ENCODE peak calls at places on chromosomes 13 and 19, in seven cellular contexts. R is sigmoid colon, X is psoas muscle, B is cardiac muscle cell, W is cardiac fibroblast, N is AG04450, F is GM23248. T is an unnamed sample.

GRCh38 chr13:29465741-29466293 is 129.7 kb downstream of the SLC7A1 start:
- DNase-seq in B (peak; percentile 32), R (peak; percentile 81), W (peak; percentile 56), N (peak; percentile 34), F (peak; percentile 65), X (no peak), T (peak; percentile 54)

GRCh38 chr13:94708971-94709614 is 3.3 kb downstream of the SOX21 start:
- DNase-seq in R (no peak), F (no peak), N (no peak), B (no peak), W (no peak), X (no peak), T (no peak)

GRCh38 chr19:4140237-4140711 is 13.2 kb upstream of the CREB3L3 start:
- DNase-seq in X (no peak), F (peak; percentile 88), R (no peak), N (peak; percentile 44), B (peak; percentile 79), W (peak; percentile 77), T (peak; percentile 79)

GRCh38 chr13:44300895-44301638 is 72.6 kb upstream of the SERP2 start:
- DNase-seq in W (peak; percentile 90), B (peak; percentile 56), N (no peak), R (peak; percentile 75), X (peak; percentile 78), F (peak; percentile 59), T (peak; percentile 77)

GRCh38 chr19:49635530-49636229 is 4.3 kb downstream of the RRAS start:
- DNase-seq in W (no peak), F (peak; percentile 43), N (no peak), B (no peak), X (no peak), R (no peak), T (no peak)

GRCh38 chr13:90302113-90302512 is 1045.4 kb upstream of the MIR17HG start:
- DNase-seq in F (peak; percentile 78), W (peak; percentile 55), N (no peak), R (no peak), X (no peak), B (no peak), T (peak; percentile 64)

GRCh38 chr13:39263033-39263432 is 224.8 kb downstream of the NHLRC3 start:
- DNase-seq in X (no peak), R (no peak), B (peak; percentile 58), F (peak; percentile 49), W (peak; percentile 63), N (no peak), T (peak; percentile 39)

GRCh38 chr19:13408889-13409518 is 97.3 kb downstream of the CACNA1A start:
- DNase-seq in B (no peak), R (no peak), N (no peak), W (no peak), X (no peak), F (no peak), T (no peak)

GRCh38 chr13:59112375-59112774 is 1051.4 kb downstream of the DIAPH3 start:
- DNase-seq in B (no peak), X (no peak), W (peak; percentile 98), R (peak; percentile 63), F (peak; percentile 36), N (peak; percentile 90), T (peak; percentile 98)

GRCh38 chr13:100581030-100581429 is 7.6 kb downstream of the GGACT start:
- DNase-seq in R (no peak), N (no peak), B (no peak), X (no peak), W (no peak), F (no peak), T (no peak)

GRCh38 chr19:584240-585001 is 5.3 kb upstream of the HCN2 start:
- DNase-seq in X (peak; percentile 82), N (no peak), R (no peak), W (peak; percentile 35), B (peak; percentile 79), F (peak; percentile 58), T (peak; percentile 20)

GRCh38 chr13:99969368-99969933 is 2.1 kb downstream of the ZIC5 start:
- DNase-seq in N (no peak), R (no peak), W (no peak), F (no peak), B (peak; percentile 32), X (no peak), T (no peak)

GRCh38 chr19:54345938-54346386 is 7.0 kb upstream of the LILRA4 start:
- DNase-seq in W (no peak), F (no peak), B (no peak), N (no peak), R (no peak), X (no peak), T (no peak)

GRCh38 chr13:27578121-27579030 is 42.0 kb downstream of the LNX2 start:
- DNase-seq in R (no peak), N (no peak), W (peak; percentile 81), F (peak; percentile 54), B (no peak), X (no peak), T (no peak)

GRCh38 chr13:47136659-47136975 is 239.8 kb upstream of the HTR2A start:
- DNase-seq in N (no peak), B (no peak), X (no peak), R (no peak), W (no peak), F (no peak), T (no peak)

GRCh38 chr13:45615501-45616101 is at the start of gene ERICH6B:
- DNase-seq in R (no peak), N (no peak), W (peak; percentile 18), B (peak; percentile 70), X (no peak), F (no peak), T (peak; percentile 6)
- H3K4me3 ChIP-seq in R (peak within 1 kb of the TSS; percentile 18), N (no peak within 1 kb of the TSS), W (no peak within 1 kb of the TSS), B (peak within 1 kb of the TSS; percentile 23), X (peak within 1 kb of the TSS; percentile 35), F (no peak within 1 kb of the TSS), T (no peak within 1 kb of the TSS)

GRCh38 chr19:16330811-16331690 is 6.4 kb downstream of the KLF2 start:
- DNase-seq in W (peak; percentile 35), N (no peak), R (peak; percentile 70), F (peak; percentile 57), X (no peak), B (no peak), T (peak; percentile 21)
- H3K4me3 ChIP-seq in W (no peak overlapping the region), N (no peak overlapping the region), R (no peak overlapping the region), F (no peak overlapping the region), X (no peak overlapping the region), B (no peak overlapping the region), T (no peak overlapping the region)

GRCh38 chr13:31209172-31209818 is 9.5 kb downstream of the B3GLCT start:
- DNase-seq in F (peak; percentile 79), X (peak; percentile 77), B (peak; percentile 79), W (peak; percentile 48), R (peak; percentile 81), N (no peak), T (peak; percentile 51)
- H3K4me3 ChIP-seq in F (peak overlapping the region; percentile 19), X (no peak overlapping the region), B (no peak overlapping the region), W (no peak overlapping the region), R (no peak overlapping the region), N (no peak overlapping the region), T (no peak overlapping the region)

GRCh38 chr13:31910633-31911032 is 120.9 kb upstream of the FRY start:
- DNase-seq in R (no peak), W (no peak), B (no peak), F (no peak), X (no peak), N (no peak), T (no peak)

GRCh38 chr13:31909889-31910551 is 121.6 kb upstream of the FRY start:
- DNase-seq in W (peak; percentile 81), B (peak; percentile 69), R (no peak), N (peak; percentile 42), X (no peak), F (peak; percentile 81), T (peak; percentile 83)

GRCh38 chr13:31912641-31913401 is 118.8 kb upstream of the FRY start:
- DNase-seq in F (peak; percentile 35), N (no peak), B (no peak), R (no peak), X (no peak), W (peak; percentile 16), T (no peak)

GRCh38 chr13:31914843-31915242 is 116.7 kb upstream of the FRY start:
- DNase-seq in W (no peak), B (no peak), F (no peak), R (no peak), N (no peak), X (no peak), T (no peak)

DNA sequence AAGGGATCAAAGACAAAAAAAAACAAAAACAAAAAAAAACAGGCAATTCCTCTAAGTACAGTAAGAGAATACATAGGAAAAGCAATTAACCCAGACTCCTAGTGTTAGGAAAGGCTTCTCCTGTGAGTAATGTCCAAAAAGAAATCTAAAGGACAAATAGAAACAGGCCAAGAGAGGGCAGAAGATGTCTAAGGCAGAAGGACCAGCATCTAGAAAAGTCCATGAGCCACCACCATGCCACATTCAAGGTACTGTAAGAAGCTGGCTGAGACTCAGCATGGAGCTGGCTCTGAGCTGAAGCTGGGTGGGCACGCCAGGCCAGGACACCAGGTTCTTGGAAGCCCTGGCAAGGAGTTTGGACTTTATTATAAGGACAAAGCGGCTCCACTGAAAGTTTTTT is 118.1 kb upstream of the FRY start:
- DNase-seq in N (no peak), F (peak; percentile 60), R (no peak), X (no peak), W (peak; percentile 33), B (no peak), T (no peak)
- H3K4me3 ChIP-seq in N (no peak overlapping the region), F (no peak overlapping the region), R (no peak overlapping the region), X (no peak overlapping the region), W (no peak overlapping the region), B (no peak overlapping the region), T (no peak overlapping the region)

T was measured in fibroblast of the aortic adventitia.